ENCODE peak calls at places on chromosomes 12 and 14, in nine cellular contexts. N is KBM-7; T is fibroblast of mammary gland; R is neural crest cell; C is mucosa of gallbladder; I is heart right ventricle; Z is activated naive CD4-positive, alpha-beta T cell treated with anti-CD3 and anti-CD28 coated beads for 36 hours; K is LoVo; E is AG09319. H is an unnamed sample.

GRCh38 chr12:117472983-117473382 is 111.6 kb upstream of the NOS1 start:
- DNase-seq in N (no peak), T (no peak), C (no peak), K (no peak), E (no peak), R (peak; percentile 63), I (no peak), Z (no peak), H (no peak)

GRCh38 chr14:41549282-41549681 is 57.4 kb upstream of the LRFN5 start:
- DNase-seq in Z (no peak), T (peak; percentile 18), R (no peak), K (no peak), E (no peak), I (no peak), C (no peak), N (no peak), H (peak; percentile 5)

GRCh38 chr12:121888478-121889266 is at the start of gene PSMD9:
- DNase-seq in K (peak; percentile 100), R (peak; percentile 99), T (peak; percentile 99), N (peak; percentile 99), Z (peak; percentile 99), I (peak; percentile 98), C (peak; percentile 97), E (peak; percentile 96), H (peak; percentile 99)

GRCh38 chr14:56118611-56119181 is 485 bp downstream of the PELI2 start:
- DNase-seq in C (peak; percentile 20), N (no peak), K (no peak), E (no peak), T (no peak), I (peak; percentile 21), R (no peak), Z (peak; percentile 23), H (no peak)

GRCh38 chr12:49010092-49010668 is 8.4 kb downstream of the PRKAG1 start:
- DNase-seq in I (no peak), N (no peak), T (peak; percentile 18), R (no peak), C (no peak), Z (no peak), K (no peak), E (no peak), H (no peak)

GRCh38 chr12:16828891-16829290 is 222.9 kb upstream of the LMO3 start:
- DNase-seq in I (no peak), E (no peak), C (no peak), K (no peak), Z (no peak), R (no peak), T (no peak), N (no peak), H (no peak)

GRCh38 chr14:30108975-30109700 is 181.5 kb upstream of the PRKD1 start:
- DNase-seq in Z (no peak), I (no peak), T (peak; percentile 75), N (no peak), R (no peak), E (peak; percentile 62), C (no peak), K (no peak), H (peak; percentile 34)

GRCh38 chr12:93098077-93098476 is 169.0 kb upstream of the EEA1 start:
- DNase-seq in K (no peak), E (no peak), N (peak; percentile 89), T (peak; percentile 57), I (peak; percentile 59), R (peak; percentile 48), Z (peak; percentile 91), C (peak; percentile 48), H (peak; percentile 69)

GRCh38 chr12:110934093-110934852 is 13.9 kb upstream of the MYL2 start:
- DNase-seq in T (no peak), N (no peak), R (no peak), K (peak; percentile 85), I (no peak), Z (no peak), C (no peak), E (no peak), H (peak; percentile 91)

GRCh38 chr14:20811994-20812393 is 9.3 kb upstream of the RNASE1 start:
- DNase-seq in R (no peak), N (no peak), K (no peak), C (no peak), Z (no peak), T (no peak), E (no peak), I (no peak), H (no peak)